ENCODE peak calls at places on chromosomes 2 and 18, in seven cellular contexts. U is Peyer's patch, S is body of pancreas, T is right lobe of liver, R is GM12892, W is heart left ventricle, F is ovary. M is an unnamed sample.

GRCh38 chr18:23819005-23819404 is 129.8 kb downstream of the LAMA3 start:
- DNase-seq in T (no peak), S (no peak), U (no peak), W (no peak), R (no peak), F (no peak), M (no peak)

GRCh38 chr2:111235192-111235591 is 114.5 kb downstream of the BCL2L11 start:
- DNase-seq in T (no peak), U (no peak), F (no peak), R (no peak), S (no peak), W (no peak), M (no peak)

GRCh38 chr2:6823111-6823510 is 42.6 kb downstream of the CMPK2 start:
- DNase-seq in T (no peak), U (no peak), S (no peak), R (no peak), W (no peak), F (no peak), M (no peak)

GRCh38 chr2:170973225-170973491 is 44.1 kb downstream of the GORASP2 start:
- DNase-seq in T (no peak), R (no peak), F (no peak), S (no peak), U (no peak), W (no peak), M (no peak)

GRCh38 chr18:69580107-69580506 is 179.4 kb downstream of the DOK6 start:
- DNase-seq in W (no peak), R (no peak), U (no peak), T (no peak), S (no peak), F (no peak), M (no peak)

GRCh38 chr2:98902209-98903063 is 33.6 kb downstream of the CRACDL start:
- DNase-seq in T (no peak), R (no peak), U (peak), W (no peak), F (no peak), S (no peak), M (no peak)

GRCh38 chr2:233597522-233597921 is 19.9 kb upstream of the UGT1A8 start:
- DNase-seq in R (no peak), T (no peak), W (no peak), F (no peak), S (no peak), U (no peak), M (no peak)

GRCh38 chr18:23689031-23689615 is at the start of gene LAMA3:
- DNase-seq in R (no peak), W (peak), T (peak), S (peak), F (peak), U (peak), M (peak)

GRCh38 chr2:173002751-173003541 is 72.7 kb upstream of the MAP3K20 start:
- DNase-seq in U (no peak), S (no peak), T (no peak), R (no peak), W (no peak), F (no peak), M (no peak)

GRCh38 chr18:3115430-3116025 is 102.6 kb upstream of the LPIN2 start:
- DNase-seq in U (no peak), S (no peak), T (no peak), R (no peak), F (no peak), W (no peak), M (no peak)

GRCh38 chr2:233354971-233355574 is 779 bp downstream of the DGKD start:
- DNase-seq in S (peak), T (peak), R (no peak), W (peak), F (no peak), U (peak), M (peak)

GRCh38 chr2:101047075-101047766 is 45.1 kb downstream of the RPL31 start:
- DNase-seq in U (peak), R (no peak), F (no peak), S (peak), W (no peak), T (no peak), M (peak)

DNA sequence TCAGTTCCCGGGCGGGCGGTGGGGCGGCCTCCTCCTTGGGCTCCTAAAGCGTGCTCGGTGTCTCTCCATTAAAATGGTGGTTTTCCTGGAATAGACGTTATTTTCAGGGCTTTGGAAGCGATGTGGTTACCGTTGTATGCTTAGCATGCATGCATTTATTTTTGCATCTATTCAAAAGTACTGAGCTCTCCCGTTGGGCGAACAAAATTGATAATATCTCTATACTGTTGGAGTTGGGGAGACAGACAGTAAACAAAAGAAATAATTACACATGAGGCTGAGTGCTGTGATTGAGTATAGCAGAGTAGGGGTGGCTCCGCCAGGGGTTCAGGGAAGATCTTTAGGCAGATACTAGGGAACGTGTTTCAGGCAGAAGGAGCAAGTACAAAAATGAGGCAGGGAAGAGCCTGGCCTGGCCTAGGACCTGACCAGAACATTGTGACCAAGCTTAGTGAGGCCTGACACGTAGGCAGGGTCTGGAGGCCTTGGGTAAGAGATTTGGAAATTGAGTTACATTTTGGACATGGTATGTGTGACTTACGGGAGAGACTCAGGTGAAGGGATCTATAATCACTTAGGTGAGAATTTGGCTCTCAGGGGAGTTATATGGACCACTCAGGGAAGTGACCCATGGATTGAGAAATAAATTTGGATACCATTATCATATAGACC is 674 bp downstream of the NCAPH start:
- DNase-seq in W (no peak), S (no peak), R (no peak), F (no peak), U (peak), T (no peak), M (no peak)
- TF ChIP-seq POLR2A in W (no peak), S (no peak), R (peak), F (no peak), U (no peak), T (no peak), M (no peak)

GRCh38 chr2:216672996-216673395 is 22.4 kb downstream of the IGFBP5 start:
- DNase-seq in S (no peak), U (no peak), T (no peak), R (no peak), W (peak), F (no peak), M (no peak)
- TF ChIP-seq POLR2A in S (no peak), U (no peak), T (no peak), R (no peak), W (no peak), F (no peak), M (no peak)

GRCh38 chr18:77132369-77133050 is at the start of gene MBP:
- DNase-seq in S (peak), U (peak), F (peak), W (peak), R (peak), T (peak), M (peak)
- TF ChIP-seq POLR2A in S (peak), U (peak), F (peak), W (peak), R (peak), T (peak), M (no peak)

GRCh38 chr2:160270571-160271113 is 70.6 kb upstream of the ITGB6 start:
- DNase-seq in R (no peak), W (peak), U (no peak), T (no peak), F (no peak), S (no peak), M (peak)

GRCh38 chr2:160268382-160268781 is 68.3 kb upstream of the ITGB6 start:
- DNase-seq in U (no peak), F (no peak), R (no peak), S (no peak), T (no peak), W (no peak), M (no peak)

GRCh38 chr2:160269365-160269764 is 69.3 kb upstream of the ITGB6 start:
- DNase-seq in T (no peak), R (no peak), W (no peak), S (no peak), U (no peak), F (peak), M (no peak)

GRCh38 chr2:160271166-160272086 is 71.4 kb upstream of the ITGB6 start:
- DNase-seq in S (peak), F (peak), W (peak), U (no peak), R (no peak), T (no peak), M (no peak)

GRCh38 chr2:160269803-160270570 is 69.9 kb upstream of the ITGB6 start:
- DNase-seq in U (peak), T (peak), S (peak), F (peak), R (peak), W (peak), M (peak)
- TF ChIP-seq POLR2A in U (no peak), T (peak), S (peak), F (peak), R (no peak), W (peak), M (no peak)

DNA sequence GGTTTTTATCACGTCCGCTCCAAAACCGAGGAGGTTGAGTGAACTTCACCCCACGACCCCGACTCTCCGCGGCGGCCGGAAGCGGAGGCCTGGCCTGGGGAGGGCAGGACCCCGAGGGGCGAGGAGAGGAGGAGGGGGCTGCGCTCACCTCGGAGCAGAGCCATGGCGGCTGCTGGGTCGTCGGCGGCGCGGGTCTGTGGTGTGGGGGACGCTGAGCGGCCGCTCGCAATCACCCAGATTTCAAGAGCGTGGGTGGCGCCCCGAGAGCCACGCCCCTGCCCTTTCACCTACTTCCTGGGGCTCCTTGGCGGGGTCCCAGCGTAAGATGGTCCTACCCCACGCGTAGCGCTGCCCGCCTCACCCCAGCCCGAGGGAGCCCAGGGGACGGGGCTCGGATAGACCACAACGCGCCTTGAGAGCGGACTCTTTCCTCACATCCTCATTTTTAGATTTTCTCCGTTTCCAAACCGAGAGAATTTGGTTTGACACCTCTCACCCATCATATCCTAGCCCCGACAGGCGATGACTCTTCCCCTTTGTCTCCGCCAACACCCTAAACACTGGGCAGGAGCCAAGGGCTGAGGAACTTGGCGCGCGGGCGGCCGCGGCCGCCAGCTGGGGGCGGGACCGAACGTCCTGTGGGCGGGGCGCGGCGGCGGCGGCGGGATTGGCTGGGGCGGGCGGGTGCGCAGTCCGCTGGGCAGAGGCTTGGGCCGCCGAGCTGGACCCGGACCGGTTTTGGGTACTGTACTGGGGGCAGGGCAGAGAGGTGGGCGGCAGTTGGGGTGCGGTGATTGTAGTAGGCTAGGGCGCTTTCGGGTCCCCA is at the start of gene ACAA2:
- DNase-seq in S (peak), R (peak), W (peak), U (peak), F (peak), T (peak), M (peak)
- TF ChIP-seq POLR2A in S (peak), R (peak), W (peak), U (peak), F (peak), T (peak), M (no peak)

DNA sequence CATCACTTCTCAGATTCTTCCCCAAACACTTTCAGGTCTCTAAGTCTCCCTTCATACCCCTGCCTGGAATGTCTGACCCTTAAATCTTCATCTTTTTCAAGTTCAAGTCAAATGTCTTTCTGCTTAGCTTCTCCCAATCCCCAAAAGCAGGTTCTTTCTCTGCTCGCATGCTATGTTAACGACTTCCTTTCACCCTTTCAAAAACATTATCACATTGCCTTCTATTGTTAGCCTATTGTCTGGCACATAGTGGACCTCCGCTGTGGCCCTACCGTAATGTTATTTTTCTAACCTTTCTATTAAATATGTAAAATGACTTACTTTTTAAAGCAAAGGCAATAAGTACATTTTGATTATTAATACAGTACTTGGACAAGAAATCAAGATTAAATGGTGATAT is 2.2 kb downstream of the CDKL4 start:
- DNase-seq in F (no peak), T (no peak), W (no peak), U (no peak), S (no peak), R (no peak), M (no peak)
- TF ChIP-seq POLR2A in F (no peak), T (no peak), W (no peak), U (no peak), S (no peak), R (no peak), M (no peak)

DNA sequence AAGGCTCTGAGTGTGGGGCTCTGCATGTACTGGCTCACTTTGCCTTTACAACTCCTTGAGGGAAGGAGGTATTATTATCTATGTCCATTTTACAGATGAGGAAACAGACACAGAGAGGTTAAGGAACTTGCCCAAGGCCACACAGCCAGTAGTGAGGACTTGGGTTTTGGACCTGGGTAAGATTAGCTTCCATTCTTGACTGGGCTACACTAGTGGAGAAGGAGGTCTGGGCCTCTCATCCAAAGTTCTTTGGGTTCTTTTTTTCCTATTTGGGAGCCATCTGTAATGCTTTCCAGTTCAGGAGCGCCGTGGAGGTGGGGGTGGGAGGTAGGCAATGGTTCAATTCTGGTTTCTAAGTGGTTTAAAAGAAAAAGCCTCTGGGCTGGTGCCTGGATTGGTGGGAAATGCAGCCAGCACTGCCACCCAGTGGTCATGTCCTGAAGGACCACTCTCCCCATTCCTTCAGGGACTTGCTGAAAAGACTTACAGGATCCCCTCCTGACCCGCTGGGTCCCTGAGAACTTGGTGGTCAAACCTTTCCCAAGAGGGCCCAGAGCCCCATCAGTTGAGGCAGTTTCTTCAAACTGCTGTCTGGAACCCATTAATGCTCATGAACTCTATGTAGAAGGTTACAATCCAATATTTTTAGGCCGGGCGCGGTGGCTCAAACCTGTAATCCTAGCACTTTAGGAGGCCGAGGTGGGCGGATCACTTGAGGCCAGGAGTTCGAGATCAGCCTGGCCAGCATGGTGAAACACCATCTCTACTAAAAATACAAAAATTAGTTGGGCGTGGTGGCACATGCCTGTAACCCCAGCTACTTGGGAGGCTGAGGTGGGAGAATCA is 38.6 kb upstream of the NOTO start:
- DNase-seq in W (peak), U (peak), R (peak), F (peak), S (peak), T (no peak), M (peak)
- TF ChIP-seq POLR2A in W (no peak), U (no peak), R (no peak), F (no peak), S (no peak), T (no peak), M (no peak)

DNA sequence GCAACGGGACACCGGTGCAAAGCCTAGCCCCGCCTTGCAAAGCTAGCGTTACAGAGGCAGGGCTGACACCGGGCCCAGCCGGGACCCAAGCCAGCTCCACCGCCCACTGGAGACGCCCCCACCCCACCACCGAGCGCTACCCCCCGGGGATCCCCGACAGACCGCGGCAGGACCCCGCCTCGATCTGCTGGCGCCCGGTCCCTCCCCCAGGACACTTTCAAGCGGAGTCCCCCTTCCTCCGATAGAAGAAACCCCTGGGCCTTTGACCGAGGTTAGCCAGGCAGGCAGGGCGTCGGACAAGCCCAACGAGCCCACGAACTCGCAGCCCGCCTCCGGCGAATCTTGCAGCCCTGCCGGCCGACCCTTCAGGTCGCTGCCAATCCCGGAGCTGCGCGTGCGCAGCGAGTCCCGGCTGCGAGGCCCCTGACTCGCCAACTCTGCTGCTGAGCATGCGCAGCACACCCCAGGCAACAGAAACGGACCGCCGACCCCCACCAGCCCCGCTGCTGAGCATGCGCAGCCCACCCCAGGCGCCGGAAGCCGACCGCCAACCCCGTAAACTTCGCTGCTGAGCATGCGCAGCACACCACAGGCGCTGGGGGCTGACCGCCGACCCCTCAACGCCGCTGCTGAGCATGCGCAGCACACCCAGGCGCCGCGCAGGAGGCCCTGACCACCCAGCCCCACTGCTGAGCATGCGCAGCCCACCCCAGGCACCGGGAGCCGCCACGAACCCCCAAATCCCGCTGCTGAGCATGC is 656 bp downstream of the ADI1 start:
- DNase-seq in T (peak), F (peak), W (peak), U (peak), S (peak), R (peak), M (peak)
- TF ChIP-seq POLR2A in T (no peak), F (no peak), W (peak), U (peak), S (peak), R (peak), M (no peak)

GRCh38 chr2:169583494-169583893 is 657 bp upstream of the PPIG start:
- DNase-seq in F (no peak), U (no peak), T (no peak), R (no peak), W (no peak), S (no peak), M (no peak)

GRCh38 chr2:169579044-169579443 is 5.1 kb upstream of the PPIG start:
- DNase-seq in R (no peak), T (no peak), U (no peak), S (no peak), W (no peak), F (no peak), M (no peak)

GRCh38 chr2:169585673-169586072 is 1.5 kb downstream of the PPIG start:
- DNase-seq in U (no peak), W (no peak), T (no peak), S (no peak), F (no peak), R (no peak), M (no peak)

GRCh38 chr2:169584005-169584877 is at the start of gene PPIG:
- DNase-seq in U (peak), W (peak), R (peak), S (peak), F (peak), T (peak), M (peak)
- TF ChIP-seq POLR2A in U (peak), W (no peak), R (peak), S (peak), F (peak), T (peak), M (no peak)